ENCODE peak calls at places on chromosomes 4 and X, in four cellular contexts. N is HepG2, W is WTC11, V is GM12878. C is an unnamed sample.

GRCh38 chrX:39955621-39956020 is 142.1 kb downstream of the BCOR start:
- DNase-seq in N (no peak), W (no peak), V (no peak), C (no peak)

GRCh38 chr4:163941221-163941865 is 446.9 kb downstream of the TMA16 start:
- DNase-seq in N (no peak), W (no peak), V (no peak), C (no peak)

GRCh38 chr4:54539500-54540029 is 118.2 kb upstream of the KIT start:
- DNase-seq in N (peak; percentile 6), W (peak; percentile 74), V (no peak), C (peak; percentile 64)

GRCh38 chr4:94621491-94622080 is 136.2 kb upstream of the BMPR1B start:
- DNase-seq in N (peak; percentile 28), W (no peak), V (no peak), C (peak; percentile 44)

GRCh38 chr4:156792462-156793085 is 179.0 kb downstream of the PDGFC start:
- DNase-seq in N (peak; percentile 71), W (no peak), V (no peak), C (no peak)

GRCh38 chr4:113784497-113785254 is 23.1 kb upstream of the CAMK2D start:
- DNase-seq in N (peak; percentile 83), W (no peak), V (no peak), C (no peak)

GRCh38 chr4:120071192-120071795 is 4.6 kb upstream of the MAD2L1 start:
- DNase-seq in N (peak; percentile 43), W (no peak), V (no peak), C (peak; percentile 25)

GRCh38 chrX:116499780-116500179 is 37.0 kb upstream of the CT83 start:
- DNase-seq in N (no peak), W (no peak), V (no peak), C (no peak)

GRCh38 chr4:173680278-173680677 is 150.2 kb upstream of the HAND2 start:
- DNase-seq in N (no peak), W (no peak), V (no peak), C (no peak)

GRCh38 chr4:175639346-175639745 is 172.7 kb downstream of the GPM6A start:
- DNase-seq in N (no peak), W (no peak), V (no peak), C (no peak)

GRCh38 chr4:91198951-91199350 is 1071.8 kb downstream of the CCSER1 start:
- DNase-seq in N (no peak), W (no peak), V (no peak), C (no peak)

GRCh38 chrX:17024896-17025295 is 78.4 kb downstream of the REPS2 start:
- DNase-seq in N (peak; percentile 7), W (peak; percentile 24), V (no peak), C (no peak)

GRCh38 chr4:125780159-125780558 is 465.4 kb downstream of the FAT4 start:
- DNase-seq in N (no peak), W (no peak), V (no peak), C (no peak)

GRCh38 chr4:73742776-73743175 is 2.4 kb downstream of the CXCL8 start:
- DNase-seq in N (no peak), W (no peak), V (no peak), C (no peak)

GRCh38 chr4:19580090-19580489 is 671.6 kb upstream of the SLIT2 start:
- DNase-seq in N (no peak), W (no peak), V (no peak), C (no peak)

DNA sequence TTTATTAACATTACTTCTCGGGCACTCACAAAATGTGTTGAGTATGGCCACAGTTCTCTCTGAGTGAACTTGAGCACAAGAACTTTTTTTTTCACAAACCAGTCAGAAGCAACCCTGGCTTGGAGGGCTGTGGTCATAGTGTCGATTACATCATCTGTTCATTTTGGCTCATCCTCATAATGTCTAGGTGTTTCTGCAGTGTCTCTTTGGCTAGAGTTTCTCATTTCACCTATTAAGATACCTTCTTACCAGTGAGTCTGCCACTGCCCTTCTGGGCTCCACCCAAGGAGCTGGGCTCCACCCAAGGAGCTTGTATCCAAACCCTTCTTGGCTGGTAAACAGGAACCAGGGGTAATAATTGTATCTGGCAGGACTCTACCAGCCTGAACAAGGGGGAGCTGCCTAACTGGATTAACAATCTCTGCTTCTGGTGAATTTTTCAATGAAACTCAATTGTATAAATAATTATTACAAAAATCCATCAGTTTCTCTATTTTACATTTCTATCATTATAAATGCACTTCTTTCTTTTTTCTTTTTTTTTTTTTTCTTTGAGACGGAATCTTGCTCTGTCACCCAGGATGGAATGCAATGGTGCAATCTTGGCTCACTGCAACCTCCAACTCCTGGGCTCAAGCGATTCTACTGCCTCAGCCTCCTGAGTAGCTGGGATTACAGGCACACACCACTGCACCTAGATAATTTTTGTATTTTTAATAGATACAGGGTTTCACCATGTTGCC is 667.7 kb upstream of the SLIT2 start:
- DNase-seq in N (no peak), W (no peak), V (no peak), C (no peak)
- TF ChIP-seq CREM in N (no peak), W (no peak), V (no peak), C (no peak)

DNA sequence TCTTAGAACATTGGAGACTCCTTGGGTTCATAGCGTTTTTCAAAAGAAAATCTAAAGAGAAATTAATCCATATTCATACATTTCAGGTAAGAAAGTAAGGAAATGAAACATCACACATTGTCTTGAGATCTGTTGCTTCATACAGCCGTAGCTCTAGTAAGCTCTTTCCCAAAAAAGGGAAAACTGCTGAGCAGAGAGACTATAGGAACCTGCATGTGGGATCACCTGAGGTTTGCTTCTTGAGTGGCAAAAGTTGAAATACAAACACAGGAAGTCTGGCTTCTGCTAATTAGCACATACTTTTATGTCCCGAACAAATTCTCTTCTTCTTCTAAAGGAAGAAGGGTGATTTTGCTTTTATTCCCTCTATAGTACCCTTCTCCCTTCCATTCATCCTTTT is 57.7 kb downstream of the MRPL1 start:
- DNase-seq in N (no peak), W (no peak), V (no peak), C (no peak)
- TF ChIP-seq NR2C2 in N (no peak), W (no peak), V (no peak), C (no peak)

GRCh38 chrX:79556750-79557149 is 189.6 kb upstream of the ITM2A start:
- DNase-seq in N (no peak), W (no peak), V (no peak), C (no peak)
- TF ChIP-seq CREM in N (no peak), W (no peak), V (no peak), C (no peak)

GRCh38 chrX:13645464-13646153 is 7.3 kb upstream of the TCEANC start:
- DNase-seq in N (no peak), W (no peak), V (no peak), C (no peak)

GRCh38 chrX:13649823-13650222 is 3.1 kb upstream of the TCEANC start:
- DNase-seq in N (no peak), W (no peak), V (no peak), C (no peak)

GRCh38 chrX:13646154-13646549 is 6.8 kb upstream of the TCEANC start:
- DNase-seq in N (peak; percentile 30), W (peak; percentile 63), V (no peak), C (peak; percentile 83)

GRCh38 chrX:13650318-13650717 is 2.6 kb upstream of the TCEANC start:
- DNase-seq in N (no peak), W (no peak), V (no peak), C (no peak)

GRCh38 chrX:13647709-13648212 is 5.2 kb upstream of the TCEANC start:
- DNase-seq in N (peak; percentile 78), W (no peak), V (no peak), C (peak; percentile 99)
- TF ChIP-seq NR2C2 in N (no peak), W (no peak), V (no peak), C (no peak)

DNA sequence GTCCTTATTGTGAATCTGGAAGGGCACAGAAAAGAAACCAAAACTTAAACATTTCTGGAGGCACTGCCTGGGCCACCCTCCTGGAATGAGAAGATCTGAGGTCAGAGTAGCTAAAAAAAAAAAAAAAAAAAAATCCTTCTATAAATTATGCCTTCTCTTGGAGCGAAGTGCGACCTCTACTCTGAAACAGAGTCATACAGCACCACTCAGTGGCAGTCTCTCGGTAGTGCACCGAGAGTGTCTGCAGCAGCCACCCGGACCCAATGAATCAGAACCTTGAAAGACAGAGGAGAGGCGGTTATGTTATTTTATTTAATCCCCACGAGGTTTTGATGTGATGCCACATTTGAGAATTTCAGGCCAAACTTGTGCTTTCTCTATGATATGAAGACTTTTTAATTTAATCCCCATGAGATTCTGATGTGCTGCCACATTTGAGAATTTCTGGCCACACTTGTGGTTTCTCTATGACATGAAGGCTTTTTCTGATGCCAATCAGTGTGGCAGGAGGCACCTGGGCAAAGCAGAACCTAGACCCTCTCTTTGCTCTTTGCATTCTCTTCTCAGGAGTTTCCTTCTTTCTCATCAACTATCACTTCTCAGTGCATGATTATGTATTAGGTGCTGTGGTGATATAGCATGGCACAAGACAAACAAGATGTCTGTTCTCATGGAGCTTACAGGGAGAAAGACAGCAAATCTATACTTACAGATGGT is 5.6 kb upstream of the CT47C1 start:
- DNase-seq in N (peak; percentile 4), W (peak; percentile 50), V (no peak), C (peak; percentile 61)
- TF ChIP-seq CREM in N (no peak), W (no peak), V (no peak), C (no peak)